ENCODE peak calls at places on chromosomes 13 and 19, in nine cellular contexts. One of them, this sample, is unnamed.

GRCh38 chr13:44368062-44368591 is 5.5 kb upstream of the SERP2 start:
- DNase-seq in NCI-H1092: no peak
- DNase-seq in WTC11: no peak
- DNase-seq in stimulated activated CD4-positive, alpha-beta T cell treated with anti-CD3 and anti-CD28 coated beads, TNF-alpha, amount 100 ng/mL, for 48 hours: no peak
- DNase-seq in MV-4-11: peak
- DNase-seq in psoas muscle: no peak
- DNase-seq in HAP-1: peak
- DNase-seq in fibroblast of gingiva: peak
- DNase-seq in COR-L47: no peak
- DNase-seq in this sample: no peak

GRCh38 chr13:29465741-29466293 is 129.7 kb downstream of the SLC7A1 start:
- DNase-seq in NCI-H1092: no peak
- DNase-seq in WTC11: no peak
- DNase-seq in stimulated activated CD4-positive, alpha-beta T cell treated with anti-CD3 and anti-CD28 coated beads, TNF-alpha, amount 100 ng/mL, for 48 hours: no peak
- DNase-seq in MV-4-11: no peak
- DNase-seq in psoas muscle: peak
- DNase-seq in HAP-1: no peak
- DNase-seq in fibroblast of gingiva: peak
- DNase-seq in COR-L47: no peak
- DNase-seq in this sample: no peak

GRCh38 chr13:77827350-77827749 is 91.3 kb downstream of the EDNRB start:
- DNase-seq in NCI-H1092: no peak
- DNase-seq in WTC11: no peak
- DNase-seq in stimulated activated CD4-positive, alpha-beta T cell treated with anti-CD3 and anti-CD28 coated beads, TNF-alpha, amount 100 ng/mL, for 48 hours: no peak
- DNase-seq in MV-4-11: no peak
- DNase-seq in psoas muscle: no peak
- DNase-seq in HAP-1: no peak
- DNase-seq in fibroblast of gingiva: peak
- DNase-seq in COR-L47: no peak
- DNase-seq in this sample: no peak

GRCh38 chr13:79108914-79109643 is 297.0 kb downstream of the RBM26 start:
- DNase-seq in NCI-H1092: peak
- DNase-seq in WTC11: no peak
- DNase-seq in stimulated activated CD4-positive, alpha-beta T cell treated with anti-CD3 and anti-CD28 coated beads, TNF-alpha, amount 100 ng/mL, for 48 hours: no peak
- DNase-seq in MV-4-11: peak
- DNase-seq in psoas muscle: no peak
- DNase-seq in HAP-1: no peak
- DNase-seq in fibroblast of gingiva: no peak
- DNase-seq in COR-L47: peak
- DNase-seq in this sample: no peak

GRCh38 chr13:41465215-41465907 is 8.0 kb downstream of the RGCC start:
- DNase-seq in NCI-H1092: no peak
- DNase-seq in WTC11: no peak
- DNase-seq in stimulated activated CD4-positive, alpha-beta T cell treated with anti-CD3 and anti-CD28 coated beads, TNF-alpha, amount 100 ng/mL, for 48 hours: peak
- DNase-seq in MV-4-11: peak
- DNase-seq in psoas muscle: peak
- DNase-seq in HAP-1: no peak
- DNase-seq in fibroblast of gingiva: peak
- DNase-seq in COR-L47: no peak
- DNase-seq in this sample: peak

GRCh38 chr19:884420-885211 is 8.4 kb downstream of the MED16 start:
- DNase-seq in NCI-H1092: no peak
- DNase-seq in WTC11: no peak
- DNase-seq in stimulated activated CD4-positive, alpha-beta T cell treated with anti-CD3 and anti-CD28 coated beads, TNF-alpha, amount 100 ng/mL, for 48 hours: no peak
- DNase-seq in MV-4-11: no peak
- DNase-seq in psoas muscle: no peak
- DNase-seq in HAP-1: no peak
- DNase-seq in fibroblast of gingiva: no peak
- DNase-seq in COR-L47: no peak
- DNase-seq in this sample: no peak

GRCh38 chr13:44432595-44432994 is 59.0 kb downstream of the SERP2 start:
- DNase-seq in NCI-H1092: no peak
- DNase-seq in WTC11: no peak
- DNase-seq in stimulated activated CD4-positive, alpha-beta T cell treated with anti-CD3 and anti-CD28 coated beads, TNF-alpha, amount 100 ng/mL, for 48 hours: no peak
- DNase-seq in MV-4-11: no peak
- DNase-seq in psoas muscle: no peak
- DNase-seq in HAP-1: no peak
- DNase-seq in fibroblast of gingiva: no peak
- DNase-seq in COR-L47: no peak
- DNase-seq in this sample: no peak

GRCh38 chr13:31119526-31119925 is 42.2 kb downstream of the HSPH1 start:
- DNase-seq in NCI-H1092: no peak
- DNase-seq in WTC11: no peak
- DNase-seq in stimulated activated CD4-positive, alpha-beta T cell treated with anti-CD3 and anti-CD28 coated beads, TNF-alpha, amount 100 ng/mL, for 48 hours: no peak
- DNase-seq in MV-4-11: no peak
- DNase-seq in psoas muscle: no peak
- DNase-seq in HAP-1: no peak
- DNase-seq in fibroblast of gingiva: no peak
- DNase-seq in COR-L47: no peak
- DNase-seq in this sample: no peak

GRCh38 chr13:20489185-20489820 is 36.4 kb downstream of the CRYL1 start:
- DNase-seq in NCI-H1092: no peak
- DNase-seq in WTC11: no peak
- DNase-seq in stimulated activated CD4-positive, alpha-beta T cell treated with anti-CD3 and anti-CD28 coated beads, TNF-alpha, amount 100 ng/mL, for 48 hours: peak
- DNase-seq in MV-4-11: no peak
- DNase-seq in psoas muscle: no peak
- DNase-seq in HAP-1: no peak
- DNase-seq in fibroblast of gingiva: no peak
- DNase-seq in COR-L47: peak
- DNase-seq in this sample: peak

GRCh38 chr13:45861352-45861751 is 9.8 kb upstream of the SIAH3 start:
- DNase-seq in NCI-H1092: no peak
- DNase-seq in WTC11: no peak
- DNase-seq in stimulated activated CD4-positive, alpha-beta T cell treated with anti-CD3 and anti-CD28 coated beads, TNF-alpha, amount 100 ng/mL, for 48 hours: no peak
- DNase-seq in MV-4-11: no peak
- DNase-seq in psoas muscle: no peak
- DNase-seq in HAP-1: no peak
- DNase-seq in fibroblast of gingiva: no peak
- DNase-seq in COR-L47: no peak
- DNase-seq in this sample: no peak

GRCh38 chr13:48892311-48892710 is 83.4 kb upstream of the FNDC3A start:
- DNase-seq in NCI-H1092: no peak
- DNase-seq in WTC11: no peak
- DNase-seq in stimulated activated CD4-positive, alpha-beta T cell treated with anti-CD3 and anti-CD28 coated beads, TNF-alpha, amount 100 ng/mL, for 48 hours: no peak
- DNase-seq in MV-4-11: peak
- DNase-seq in psoas muscle: no peak
- DNase-seq in HAP-1: no peak
- DNase-seq in fibroblast of gingiva: peak
- DNase-seq in COR-L47: no peak
- DNase-seq in this sample: peak

GRCh38 chr13:106690779-106691178 is 122.8 kb upstream of the ARGLU1 start:
- DNase-seq in NCI-H1092: no peak
- DNase-seq in WTC11: no peak
- DNase-seq in stimulated activated CD4-positive, alpha-beta T cell treated with anti-CD3 and anti-CD28 coated beads, TNF-alpha, amount 100 ng/mL, for 48 hours: no peak
- DNase-seq in MV-4-11: no peak
- DNase-seq in psoas muscle: no peak
- DNase-seq in HAP-1: no peak
- DNase-seq in fibroblast of gingiva: no peak
- DNase-seq in COR-L47: no peak
- DNase-seq in this sample: no peak

GRCh38 chr13:93262729-93263128 is 36.1 kb downstream of the GPC6 start:
- DNase-seq in NCI-H1092: no peak
- DNase-seq in WTC11: no peak
- DNase-seq in stimulated activated CD4-positive, alpha-beta T cell treated with anti-CD3 and anti-CD28 coated beads, TNF-alpha, amount 100 ng/mL, for 48 hours: no peak
- DNase-seq in MV-4-11: no peak
- DNase-seq in psoas muscle: no peak
- DNase-seq in HAP-1: no peak
- DNase-seq in fibroblast of gingiva: no peak
- DNase-seq in COR-L47: no peak
- DNase-seq in this sample: no peak

GRCh38 chr19:44596428-44597130 is 16.8 kb upstream of the IGSF23 start:
- DNase-seq in NCI-H1092: no peak
- DNase-seq in WTC11: no peak
- DNase-seq in stimulated activated CD4-positive, alpha-beta T cell treated with anti-CD3 and anti-CD28 coated beads, TNF-alpha, amount 100 ng/mL, for 48 hours: no peak
- DNase-seq in MV-4-11: no peak
- DNase-seq in psoas muscle: no peak
- DNase-seq in HAP-1: no peak
- DNase-seq in fibroblast of gingiva: no peak
- DNase-seq in COR-L47: no peak
- DNase-seq in this sample: no peak

GRCh38 chr19:6828698-6829633 is 56.5 kb downstream of the VAV1 start:
- DNase-seq in NCI-H1092: no peak
- DNase-seq in WTC11: peak
- DNase-seq in stimulated activated CD4-positive, alpha-beta T cell treated with anti-CD3 and anti-CD28 coated beads, TNF-alpha, amount 100 ng/mL, for 48 hours: peak
- DNase-seq in MV-4-11: peak
- DNase-seq in psoas muscle: no peak
- DNase-seq in HAP-1: no peak
- DNase-seq in fibroblast of gingiva: no peak
- DNase-seq in COR-L47: no peak
- DNase-seq in this sample: peak

This sample was measured in GM13977.